ENCODE peak calls at places on chromosomes 11 and 22, in ten cellular contexts. R is Panc1, X is GM23338, H is HL-60, A is breast epithelium, Y is GM12891, Z is vagina, L is H1, P is stomach, D is K562. W is an unnamed sample.

GRCh38 chr22:31036671-31037550 is 44.2 kb upstream of the SMTN start:
- DNase-seq in R (no peak), X (no peak), H (no peak), A (peak), Y (no peak), Z (no peak), L (no peak), P (no peak), D (no peak), W (no peak)

GRCh38 chr11:103532133-103532788 is 423.0 kb downstream of the DYNC2H1 start:
- DNase-seq in R (no peak), X (no peak), H (no peak), A (no peak), Y (no peak), Z (no peak), L (no peak), P (no peak), D (no peak), W (no peak)

GRCh38 chr22:49449811-49450386 is 377.8 kb downstream of the BRD1 start:
- DNase-seq in R (no peak), X (no peak), H (no peak), A (no peak), Y (no peak), Z (no peak), L (no peak), P (no peak), D (no peak), W (no peak)

GRCh38 chr11:131796541-131796940 is 426.1 kb downstream of the NTM start:
- DNase-seq in R (no peak), X (no peak), H (no peak), A (no peak), Y (no peak), Z (no peak), L (no peak), P (no peak), D (no peak), W (no peak)

GRCh38 chr11:95296165-95296564 is 65.2 kb upstream of the SESN3 start:
- DNase-seq in R (no peak), X (no peak), H (no peak), A (no peak), Y (no peak), Z (no peak), L (no peak), P (peak), D (no peak), W (no peak)

GRCh38 chr11:119907934-119908760 is 179.1 kb upstream of the NECTIN1 start:
- DNase-seq in R (no peak), X (no peak), H (no peak), A (no peak), Y (no peak), Z (no peak), L (no peak), P (no peak), D (no peak), W (no peak)

GRCh38 chr11:9060700-9061111 is 30.7 kb downstream of the SCUBE2 start:
- DNase-seq in R (no peak), X (peak), H (peak), A (no peak), Y (peak), Z (no peak), L (no peak), P (no peak), D (peak), W (no peak)

GRCh38 chr11:121544956-121545355 is 92.2 kb upstream of the SORL1-AS1 start:
- DNase-seq in R (no peak), X (no peak), H (no peak), A (no peak), Y (no peak), Z (peak), L (no peak), P (no peak), D (no peak), W (no peak)

GRCh38 chr11:27218498-27219038 is 144.4 kb downstream of the CCDC34 start:
- DNase-seq in R (no peak), X (no peak), H (no peak), A (no peak), Y (no peak), Z (no peak), L (no peak), P (no peak), D (no peak), W (no peak)

GRCh38 chr11:102493524-102493923 is 37.0 kb downstream of the MMP7 start:
- DNase-seq in R (no peak), X (no peak), H (no peak), A (no peak), Y (no peak), Z (no peak), L (no peak), P (no peak), D (no peak), W (no peak)

GRCh38 chr11:102497061-102497460 is 33.5 kb downstream of the MMP7 start:
- DNase-seq in R (no peak), X (no peak), H (no peak), A (no peak), Y (no peak), Z (no peak), L (no peak), P (no peak), D (no peak), W (no peak)

GRCh38 chr11:102495161-102496042 is 35.1 kb downstream of the MMP7 start:
- DNase-seq in R (peak), X (peak), H (peak), A (no peak), Y (no peak), Z (no peak), L (peak), P (no peak), D (peak), W (no peak)

GRCh38 chr11:102491969-102492368 is 38.6 kb downstream of the MMP7 start:
- DNase-seq in R (no peak), X (no peak), H (no peak), A (no peak), Y (no peak), Z (no peak), L (no peak), P (no peak), D (no peak), W (no peak)

GRCh38 chr11:102494216-102494615 is 36.3 kb downstream of the MMP7 start:
- DNase-seq in R (peak), X (no peak), H (no peak), A (no peak), Y (no peak), Z (no peak), L (no peak), P (peak), D (no peak), W (no peak)
- TF ChIP-seq POLR2AphosphoS5 in R (peak), X (no peak), H (no peak), A (no peak), Y (no peak), Z (no peak), L (no peak), P (peak), D (no peak), W (no peak)

DNA sequence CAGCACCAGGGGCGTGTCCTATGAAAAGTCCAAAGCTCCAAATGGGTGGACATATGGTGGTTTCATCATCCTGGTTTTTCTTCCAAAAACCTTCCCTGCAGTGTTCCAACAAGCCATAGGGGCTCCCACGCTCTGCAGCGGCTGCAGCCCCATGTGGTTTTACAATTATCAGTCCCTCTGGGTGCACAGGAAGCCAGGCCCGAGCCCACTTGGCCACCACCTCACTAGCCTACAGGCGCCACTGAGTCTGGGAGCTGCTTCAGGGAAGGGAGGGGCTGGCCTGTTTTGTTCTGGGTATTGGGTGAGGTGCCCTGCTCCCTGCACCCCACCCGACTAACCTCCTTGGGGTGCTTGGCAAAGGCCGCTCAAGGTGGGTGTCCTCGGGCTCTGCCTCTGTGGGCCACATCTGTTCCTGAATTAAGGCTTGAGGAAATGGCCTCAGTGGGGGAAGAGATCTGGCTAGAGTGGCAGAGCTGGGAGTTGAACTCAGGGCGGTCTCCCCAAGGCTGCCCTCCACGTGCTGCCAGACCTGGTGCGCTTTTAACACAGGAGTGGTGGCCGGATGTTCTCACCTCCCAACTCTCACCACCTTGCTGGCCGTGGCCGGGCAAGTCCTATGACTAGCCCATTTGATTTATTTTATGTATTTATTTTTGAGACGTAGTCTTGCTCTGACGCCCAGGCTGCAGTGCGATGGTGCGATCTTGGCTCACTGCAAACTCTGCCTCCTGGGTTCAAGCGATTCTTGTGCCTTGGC is 5.3 kb upstream of the CDC42BPG start:
- DNase-seq in R (no peak), X (no peak), H (no peak), A (no peak), Y (no peak), Z (no peak), L (no peak), P (no peak), D (no peak), W (no peak)
- TF ChIP-seq POLR2AphosphoS5 in R (no peak), X (no peak), H (no peak), A (no peak), Y (peak), Z (peak), L (no peak), P (no peak), D (no peak), W (no peak)

DNA sequence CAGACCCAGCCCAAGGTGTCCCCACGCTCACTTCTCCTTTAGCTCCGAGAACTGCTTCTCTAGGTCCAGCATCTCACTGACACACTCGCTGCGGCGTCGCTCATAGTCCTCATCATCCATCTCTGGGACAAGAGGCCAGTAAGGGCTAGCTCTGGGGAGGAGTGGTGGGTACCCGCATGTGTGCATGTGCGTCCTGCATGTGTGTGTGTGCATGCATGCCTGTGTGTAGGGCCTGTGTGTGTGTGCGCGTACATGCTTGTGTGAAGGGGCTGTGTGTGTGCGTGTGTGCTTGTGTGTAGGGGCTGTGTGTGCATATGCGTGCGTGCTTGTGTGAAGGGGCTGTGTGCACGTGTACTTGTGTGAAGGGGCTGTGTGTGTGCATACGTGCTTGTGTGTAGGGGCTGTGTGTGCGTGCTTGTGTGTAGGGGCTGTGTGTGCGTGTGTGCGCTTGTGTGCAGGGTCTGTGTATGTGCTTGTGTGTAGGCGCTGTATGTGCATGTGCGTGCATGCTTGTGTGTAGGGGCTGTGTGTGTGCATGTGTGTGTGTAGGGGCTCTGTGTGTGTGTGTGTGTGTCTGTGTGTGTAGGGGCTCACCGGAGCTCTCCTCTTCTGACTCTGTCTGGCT is 3.3 kb downstream of the BRMS1 start:
- DNase-seq in R (no peak), X (no peak), H (no peak), A (no peak), Y (no peak), Z (no peak), L (no peak), P (no peak), D (no peak), W (no peak)
- TF ChIP-seq POLR2AphosphoS5 in R (no peak), X (no peak), H (no peak), A (no peak), Y (no peak), Z (no peak), L (no peak), P (no peak), D (no peak), W (no peak)

GRCh38 chr11:64357446-64357845 is 1.5 kb upstream of the RPS6KA4 start:
- DNase-seq in R (no peak), X (no peak), H (no peak), A (no peak), Y (no peak), Z (no peak), L (no peak), P (no peak), D (no peak), W (no peak)

GRCh38 chr11:64356498-64357411 is 2.2 kb upstream of the RPS6KA4 start:
- DNase-seq in R (peak), X (peak), H (no peak), A (no peak), Y (peak), Z (no peak), L (no peak), P (peak), D (peak), W (no peak)

GRCh38 chr11:64358907-64359711 is at the start of gene RPS6KA4:
- DNase-seq in R (no peak), X (peak), H (no peak), A (peak), Y (peak), Z (no peak), L (no peak), P (peak), D (peak), W (no peak)

GRCh38 chr11:64358536-64358906 is 441 bp upstream of the RPS6KA4 start:
- DNase-seq in R (no peak), X (no peak), H (no peak), A (no peak), Y (no peak), Z (no peak), L (no peak), P (no peak), D (no peak), W (no peak)

DNA sequence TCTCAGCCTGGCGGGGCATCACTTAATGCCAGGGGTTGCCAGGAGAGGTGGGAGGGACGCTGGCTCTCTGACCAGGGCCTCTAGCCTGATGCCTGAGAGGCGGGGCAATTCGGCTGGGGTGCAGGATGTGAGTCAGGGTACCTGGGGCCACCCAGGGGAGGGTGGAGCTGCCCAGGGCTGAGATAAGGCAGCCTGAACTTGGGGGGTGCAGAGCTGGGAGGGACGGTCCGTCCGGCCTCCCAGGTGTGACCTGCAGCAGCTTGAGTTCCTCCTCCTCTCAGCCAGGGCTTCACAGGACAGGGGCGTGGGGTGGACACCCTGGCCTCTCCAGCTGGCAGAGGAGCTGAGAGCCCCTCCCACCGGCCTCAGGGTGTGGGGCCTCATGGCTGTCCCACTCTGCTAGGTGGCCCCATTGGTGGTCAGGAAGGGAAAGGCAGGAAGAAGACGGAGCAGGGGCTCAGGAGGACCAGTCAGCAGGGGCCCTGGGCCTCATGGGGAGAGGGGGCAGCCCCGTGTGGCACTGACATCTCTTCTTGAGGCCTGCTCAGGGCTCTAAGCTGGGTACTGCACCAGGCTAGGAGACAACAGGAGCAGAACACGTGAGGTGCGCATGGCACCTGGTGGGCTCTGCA is 942 bp upstream of the RPS6KA4 start:
- DNase-seq in R (peak), X (no peak), H (no peak), A (no peak), Y (peak), Z (no peak), L (no peak), P (peak), D (peak), W (no peak)
- TF ChIP-seq POLR2AphosphoS5 in R (no peak), X (no peak), H (no peak), A (no peak), Y (no peak), Z (no peak), L (no peak), P (peak), D (no peak), W (no peak)

GRCh38 chr11:607020-607780 is 8.6 kb downstream of the IRF7 start:
- DNase-seq in R (no peak), X (no peak), H (no peak), A (no peak), Y (no peak), Z (no peak), L (no peak), P (no peak), D (no peak), W (no peak)
- TF ChIP-seq POLR2AphosphoS5 in R (no peak), X (no peak), H (no peak), A (no peak), Y (no peak), Z (no peak), L (no peak), P (no peak), D (no peak), W (no peak)

GRCh38 chr11:2998073-2998850 is 6.1 kb upstream of the NAP1L4 start:
- DNase-seq in R (no peak), X (no peak), H (no peak), A (no peak), Y (no peak), Z (no peak), L (no peak), P (peak), D (peak), W (no peak)
- TF ChIP-seq POLR2AphosphoS5 in R (no peak), X (no peak), H (no peak), A (no peak), Y (no peak), Z (no peak), L (no peak), P (peak), D (no peak), W (no peak)

DNA sequence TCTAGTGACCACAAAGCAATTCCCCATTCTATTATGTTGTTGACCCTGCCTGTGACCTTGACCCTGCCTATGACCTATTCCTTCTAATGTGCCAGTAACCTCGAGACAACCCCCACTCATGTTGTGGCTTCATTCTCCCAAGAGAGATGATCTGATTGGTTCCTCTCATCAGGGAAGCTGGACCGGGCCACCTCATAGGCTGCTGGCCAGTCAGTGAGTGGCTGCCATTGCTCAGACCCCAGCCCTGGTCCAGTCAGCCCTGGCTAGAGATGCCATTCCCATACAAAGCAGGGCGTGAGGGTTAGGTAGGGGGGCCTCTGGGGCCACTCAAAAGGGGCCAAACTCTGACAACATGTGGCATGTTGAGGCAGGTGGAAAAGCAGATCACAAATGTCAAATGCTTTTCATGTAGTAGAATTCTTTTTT is 11.9 kb downstream of the SLC29A2 start:
- DNase-seq in R (no peak), X (peak), H (no peak), A (no peak), Y (no peak), Z (no peak), L (no peak), P (no peak), D (peak), W (no peak)
- TF ChIP-seq POLR2AphosphoS5 in R (no peak), X (peak), H (peak), A (no peak), Y (no peak), Z (no peak), L (peak), P (no peak), D (peak), W (no peak)

W was measured in esophagus muscularis mucosa.